ENCODE peak calls at places on chromosome X, in eight cellular contexts. H, T, S, Q, N, O, C and G are unnamed samples.

GRCh38 chrX:35711281-35711680 is 86.9 kb upstream of the MAGEB16 start:
- DNase-seq in O (no peak), Q (no peak), T (no peak), C (peak), N (no peak), H (peak), S (no peak), G (no peak)

GRCh38 chrX:8288590-8288989 is 117.5 kb upstream of the VCX2 start:
- DNase-seq in C (no peak), T (no peak), S (no peak), H (no peak), Q (no peak), N (no peak), O (no peak), G (no peak)

GRCh38 chrX:138128025-138128671 is 562.2 kb downstream of the ZIC3 start:
- DNase-seq in Q (peak), S (no peak), O (peak), T (peak), C (peak), H (no peak), N (no peak), G (peak)

GRCh38 chrX:34638116-34638515 is 19.0 kb downstream of the TMEM47 start:
- DNase-seq in H (no peak), Q (peak), N (no peak), S (no peak), C (peak), O (no peak), T (no peak), G (no peak)

GRCh38 chrX:57772637-57773036 is 92.6 kb upstream of the NLRP2B start:
- DNase-seq in C (no peak), T (no peak), H (no peak), S (no peak), N (no peak), O (no peak), Q (no peak), G (no peak)

GRCh38 chrX:46376246-46376885 is 168.9 kb downstream of the ZNF674 start:
- DNase-seq in H (no peak), Q (peak), S (no peak), T (peak), O (peak), N (peak), C (peak), G (no peak)

GRCh38 chrX:23959781-23960180 is 52.0 kb downstream of the CXorf58 start:
- DNase-seq in H (no peak), N (no peak), S (no peak), O (no peak), Q (no peak), C (no peak), T (no peak), G (no peak)

GRCh38 chrX:73206366-73206765 is 8.3 kb downstream of the NAP1L2 start:
- DNase-seq in C (no peak), N (no peak), O (no peak), S (no peak), T (no peak), H (no peak), Q (no peak), G (no peak)

GRCh38 chrX:18661273-18661672 is 10.6 kb downstream of the RS1 start:
- DNase-seq in Q (no peak), T (no peak), N (no peak), O (no peak), C (no peak), S (no peak), H (no peak), G (no peak)

GRCh38 chrX:7159132-7159861 is 11.3 kb upstream of the PUDP start:
- DNase-seq in C (peak), S (no peak), Q (no peak), H (no peak), T (no peak), N (no peak), O (no peak), G (no peak)

GRCh38 chrX:123425471-123425870 is 241.4 kb downstream of the GRIA3 start:
- DNase-seq in C (no peak), Q (no peak), T (no peak), S (no peak), O (no peak), N (no peak), H (no peak), G (no peak)

GRCh38 chrX:14934423-14934822 is 61.2 kb downstream of the MOSPD2 start:
- DNase-seq in N (no peak), O (no peak), S (no peak), Q (peak), T (no peak), C (no peak), H (no peak), G (no peak)

GRCh38 chrX:40237745-40238178 is 140.0 kb upstream of the BCOR start:
- DNase-seq in O (no peak), H (no peak), S (no peak), N (no peak), Q (no peak), T (no peak), C (no peak), G (no peak)

GRCh38 chrX:113389846-113390245 is 549.2 kb upstream of the AMOT start:
- DNase-seq in N (no peak), T (no peak), Q (no peak), H (no peak), O (no peak), S (no peak), C (no peak), G (no peak)

GRCh38 chrX:78652971-78653822 is 5.9 kb downstream of the RTL3 start:
- DNase-seq in H (peak), Q (no peak), T (no peak), N (no peak), S (no peak), O (peak), C (peak), G (no peak)

GRCh38 chrX:134880866-134881265 is 109.9 kb upstream of the SMIM10 start:
- DNase-seq in H (no peak), Q (no peak), N (no peak), T (no peak), O (no peak), C (peak), S (no peak), G (no peak)

GRCh38 chrX:119482497-119483480 is 14.5 kb downstream of the SLC25A5 start:
- DNase-seq in C (peak), H (no peak), O (no peak), Q (peak), N (peak), S (peak), T (no peak), G (peak)

GRCh38 chrX:47623540-47624027 is 3.9 kb upstream of the SYN1 start:
- DNase-seq in T (no peak), S (no peak), H (peak), N (peak), Q (peak), O (peak), C (peak), G (peak)

GRCh38 chrX:100673397-100673953 is 29.5 kb downstream of the SRPX2 start:
- DNase-seq in T (no peak), N (no peak), S (no peak), H (peak), O (no peak), Q (no peak), C (peak), G (no peak)

GRCh38 chrX:152926279-152926678 is 28.4 kb downstream of the ZNF185 start:
- DNase-seq in S (no peak), C (peak), T (peak), H (no peak), O (peak), Q (no peak), N (peak), G (peak)

GRCh38 chrX:72576161-72576896 is 3.7 kb upstream of the HDAC8 start:
- DNase-seq in N (no peak), Q (no peak), O (no peak), H (peak), S (no peak), C (peak), T (no peak), G (no peak)

GRCh38 chrX:154738013-154738738 is 12.7 kb downstream of the GAB3 start:
- DNase-seq in Q (no peak), N (no peak), S (no peak), H (peak), O (no peak), C (peak), T (no peak), G (no peak)

GRCh38 chrX:76555816-76556215 is 128.3 kb downstream of the MAGEE1 start:
- DNase-seq in H (no peak), Q (peak), C (peak), O (no peak), N (no peak), T (peak), S (no peak), G (no peak)

GRCh38 chrX:34778961-34779360 is 121.9 kb upstream of the TMEM47 start:
- DNase-seq in C (peak), H (peak), N (no peak), T (no peak), Q (no peak), S (no peak), O (peak), G (no peak)

GRCh38 chrX:107450823-107451509 is 1.5 kb downstream of the FRMPD3 start:
- DNase-seq in C (no peak), H (no peak), Q (peak), T (no peak), O (no peak), S (no peak), N (no peak), G (peak)

GRCh38 chrX:93422693-93423092 is 250.7 kb downstream of the NAP1L3 start:
- DNase-seq in H (no peak), T (no peak), N (peak), C (peak), Q (peak), O (no peak), S (no peak), G (no peak)

GRCh38 chrX:129653985-129654651 is 638 bp downstream of the APLN start:
- DNase-seq in O (no peak), N (no peak), C (no peak), T (no peak), Q (no peak), S (peak), H (no peak), G (peak)

GRCh38 chrX:134691453-134691852 is 33.2 kb upstream of the PLAC1 start:
- DNase-seq in S (no peak), O (no peak), C (no peak), N (no peak), Q (no peak), T (peak), H (no peak), G (no peak)

GRCh38 chrX:48957477-48957826 is at the start of gene OTUD5:
- DNase-seq in H (no peak), N (peak), C (no peak), S (peak), Q (no peak), O (peak), T (no peak), G (peak)

GRCh38 chrX:7432901-7433300 is 284.9 kb upstream of the PUDP start:
- DNase-seq in H (no peak), T (no peak), C (no peak), O (no peak), N (no peak), Q (no peak), S (no peak), G (no peak)

GRCh38 chrX:110042521-110042920 is 39.6 kb downstream of the TMEM164 start:
- DNase-seq in C (peak), Q (no peak), N (no peak), S (no peak), O (no peak), H (no peak), T (no peak), G (no peak)

GRCh38 chrX:126165721-126166401 is at the start of gene DCAF12L2:
- DNase-seq in Q (peak), T (no peak), O (no peak), N (no peak), C (no peak), H (no peak), S (no peak), G (peak)

GRCh38 chrX:21047034-21047455 is 327.2 kb upstream of the CNKSR2 start:
- DNase-seq in H (no peak), O (no peak), T (no peak), S (no peak), C (no peak), Q (no peak), N (no peak), G (no peak)